ENCODE peak calls at places on chromosomes 3 and 15, in four cellular contexts. C is GM23338, Y is bronchial epithelial cell, I is tibial artery. Z is an unnamed sample.
A peak's percentile ranks its signal among the peaks of the same experiment; 100 is the strongest.

GRCh38 chr3:128681277-128681829 is 30.7 kb upstream of the RPN1 start:
- DNase-seq in C (no peak), Y (no peak), I (no peak), Z (no peak)

GRCh38 chr3:146513386-146514051 is 30.9 kb downstream of the PLSCR1 start:
- DNase-seq in Y (peak; percentile 71), C (no peak), I (no peak), Z (no peak)

GRCh38 chr3:12004741-12005513 is 739 bp downstream of the SYN2 start:
- DNase-seq in I (no peak), Y (no peak), C (peak; percentile 54), Z (no peak)

GRCh38 chr3:149767720-149768119 is 15.4 kb upstream of the COMMD2 start:
- DNase-seq in I (no peak), C (no peak), Y (no peak), Z (no peak)

GRCh38 chr15:52095597-52096262 is 16.8 kb downstream of the BCL2L10 start:
- DNase-seq in Y (peak; percentile 100), I (no peak), C (no peak), Z (no peak)

GRCh38 chr15:70964058-70964457 is 71.4 kb downstream of the LRRC49 start:
- DNase-seq in C (no peak), Y (no peak), I (no peak), Z (no peak)

GRCh38 chr3:99023590-99024192 is 122.2 kb upstream of the DCBLD2 start:
- DNase-seq in I (no peak), Y (peak; percentile 39), C (peak; percentile 57), Z (no peak)

GRCh38 chr15:84778194-84778593 is 29.8 kb downstream of the ZNF592 start:
- DNase-seq in C (peak; percentile 74), I (no peak), Y (no peak), Z (no peak)

GRCh38 chr3:10528046-10528445 is 22.7 kb upstream of the ATP2B2 start:
- DNase-seq in C (no peak), I (no peak), Y (no peak), Z (no peak)

GRCh38 chr15:89299896-89300295 is 34.7 kb downstream of the POLG start:
- DNase-seq in Y (peak; percentile 44), C (no peak), I (no peak), Z (no peak)

GRCh38 chr3:73633916-73634344 is 9.2 kb upstream of the PDZRN3 start:
- DNase-seq in C (no peak), Y (no peak), I (no peak), Z (no peak)

GRCh38 chr3:175127075-175127662 is 268.0 kb downstream of the NAALADL2 start:
- DNase-seq in C (no peak), I (no peak), Y (no peak), Z (no peak)

GRCh38 chr3:105409364-105409763 is 42.7 kb downstream of the ALCAM start:
- DNase-seq in Y (peak; percentile 87), I (no peak), C (no peak), Z (no peak)

GRCh38 chr3:194003128-194004057 is 132.6 kb upstream of the HES1 start:
- DNase-seq in Y (peak; percentile 82), C (peak; percentile 68), I (peak; percentile 96), Z (peak; percentile 76)

GRCh38 chr15:74036271-74037170 is 42.0 kb downstream of the PML start:
- DNase-seq in I (peak; percentile 46), Y (peak; percentile 35), C (peak; percentile 93), Z (peak; percentile 84)

GRCh38 chr15:96540283-96540682 is 209.8 kb downstream of the NR2F2 start:
- DNase-seq in I (no peak), C (no peak), Y (no peak), Z (no peak)

GRCh38 chr3:106913111-106913698 is 464.0 kb upstream of the CCDC54 start:
- DNase-seq in I (no peak), C (peak; percentile 88), Y (peak; percentile 45), Z (no peak)

GRCh38 chr3:52084216-52084945 is 28.0 kb upstream of the DUSP7 start:
- DNase-seq in C (no peak), I (no peak), Y (no peak), Z (no peak)

GRCh38 chr3:189554868-189555557 is 76.2 kb upstream of the TP63 start:
- DNase-seq in Y (no peak), C (no peak), I (no peak), Z (no peak)

GRCh38 chr15:75212200-75212858 is 10.6 kb downstream of the C15orf39 start:
- DNase-seq in C (no peak), I (no peak), Y (no peak), Z (no peak)

GRCh38 chr3:10746001-10746400 is 70.0 kb upstream of the SLC6A11 start:
- DNase-seq in Y (no peak), C (no peak), I (no peak), Z (no peak)

DNA sequence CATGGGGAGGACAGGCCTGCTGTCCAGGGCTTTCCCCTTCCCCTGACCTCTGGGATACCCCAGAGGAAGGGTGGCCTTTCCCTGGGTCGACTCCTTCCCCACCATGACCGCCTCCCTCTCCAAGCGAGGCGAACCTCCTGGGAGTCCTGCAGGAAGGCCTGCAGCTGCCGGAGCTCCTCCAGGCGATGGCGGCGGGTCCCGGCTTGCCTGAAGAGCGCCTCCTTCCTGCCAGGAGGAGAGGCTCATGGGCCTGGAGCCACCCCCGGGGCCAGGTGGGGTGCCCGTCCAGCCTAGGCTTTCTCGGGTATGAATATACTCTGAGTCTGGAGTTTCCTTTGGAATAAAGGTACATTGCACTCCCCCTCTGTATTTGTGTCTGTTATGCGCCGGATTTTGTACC is 20.1 kb downstream of the PLA2G4B start:
- DNase-seq in C (peak; percentile 41), Y (no peak), I (no peak), Z (no peak)
- TF ChIP-seq CTCF in C (peak; percentile 42), Y (no peak), I (no peak), Z (no peak)

DNA sequence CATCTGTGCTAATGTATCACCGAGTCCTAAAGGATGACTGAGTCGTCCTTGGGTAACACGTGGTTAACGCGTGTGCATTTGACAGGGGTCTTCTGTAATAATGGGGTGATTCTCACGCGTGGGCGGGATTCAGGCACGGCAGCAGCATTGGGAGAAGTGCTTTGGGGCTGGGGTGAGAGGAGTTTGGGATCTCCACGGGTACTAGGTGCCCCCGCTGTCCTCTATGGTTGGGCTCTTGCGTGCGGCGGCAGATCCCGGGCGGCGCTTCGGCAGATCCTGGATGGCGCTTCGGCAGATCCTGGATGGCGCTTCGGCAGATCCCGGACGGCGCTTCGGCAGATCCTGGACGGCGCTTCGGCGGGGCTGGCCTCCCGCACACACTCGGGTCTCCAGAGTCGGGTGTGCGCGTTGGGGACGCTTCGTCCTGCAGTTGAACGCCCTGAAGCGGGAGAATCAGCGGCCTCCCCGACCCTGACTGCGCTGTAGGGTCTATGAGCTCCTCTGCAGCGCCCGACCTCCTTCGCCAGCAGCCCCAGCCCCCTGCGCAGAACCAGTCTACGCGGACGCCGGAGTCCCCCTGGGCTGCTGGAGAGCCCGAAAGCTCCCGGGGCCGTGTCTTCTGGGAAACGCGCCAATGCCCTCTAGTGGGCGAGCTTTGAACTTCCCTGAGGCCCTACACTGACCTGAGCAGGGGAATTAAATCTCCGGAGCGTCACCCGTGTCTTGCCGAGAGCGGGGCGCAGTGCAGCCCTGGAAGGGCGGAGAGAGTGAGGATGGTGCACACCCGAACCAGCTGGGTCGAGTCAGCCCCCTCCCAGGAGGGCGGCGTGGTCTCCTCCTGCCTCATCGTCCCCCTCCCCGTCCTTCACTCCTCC is 48.1 kb upstream of the EPHB3 start:
- DNase-seq in C (peak; percentile 96), I (peak; percentile 86), Y (peak; percentile 62), Z (peak; percentile 76)
- TF ChIP-seq CTCF in C (peak; percentile 68), I (peak; percentile 92), Y (peak; percentile 93), Z (peak; percentile 77)

GRCh38 chr3:192064959-192065358 is 604.0 kb downstream of the PYDC2 start:
- DNase-seq in Y (no peak), I (no peak), C (no peak), Z (no peak)

GRCh38 chr3:192068464-192069254 is 607.7 kb downstream of the PYDC2 start:
- DNase-seq in I (no peak), Y (no peak), C (no peak), Z (no peak)

GRCh38 chr3:192062186-192062585 is 601.2 kb downstream of the PYDC2 start:
- DNase-seq in I (no peak), C (no peak), Y (peak; percentile 31), Z (no peak)

GRCh38 chr3:192060160-192060783 is 599.3 kb downstream of the PYDC2 start:
- DNase-seq in C (no peak), Y (no peak), I (no peak), Z (no peak)

DNA sequence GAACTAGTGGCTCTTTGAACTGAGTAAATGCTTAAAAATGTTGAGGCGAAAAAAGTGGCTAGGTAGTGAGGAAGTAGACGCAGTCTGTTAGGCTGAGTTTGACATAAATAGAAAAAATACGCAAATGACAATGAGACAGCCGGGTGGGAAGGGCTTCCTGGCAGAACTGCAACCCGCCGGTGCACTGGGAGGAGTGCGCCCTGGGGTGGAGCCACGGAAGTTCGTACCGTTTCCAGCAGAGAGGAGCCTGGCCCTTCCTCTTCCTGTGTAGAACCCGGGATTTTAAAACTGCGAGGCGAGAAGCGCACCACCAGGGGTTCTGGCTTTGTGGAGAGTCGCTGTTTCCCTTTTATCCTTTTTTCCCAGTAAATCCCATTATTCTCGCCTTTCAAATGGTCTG is 602.6 kb downstream of the PYDC2 start:
- DNase-seq in I (no peak), Y (peak; percentile 36), C (peak; percentile 74), Z (no peak)
- TF ChIP-seq CTCF in I (no peak), Y (no peak), C (peak; percentile 25), Z (no peak)

GRCh38 chr3:5041315-5041714 is 62.1 kb downstream of the BHLHE40 start:
- DNase-seq in C (no peak), Y (no peak), I (no peak), Z (no peak)
- TF ChIP-seq CTCF in C (peak; percentile 48), Y (no peak), I (no peak), Z (no peak)

GRCh38 chr15:65981837-65982696 is 112.8 kb downstream of the RAB11A start:
- DNase-seq in Y (peak; percentile 33), C (peak; percentile 91), I (no peak), Z (no peak)
- TF ChIP-seq CTCF in Y (no peak), C (peak; percentile 54), I (no peak), Z (peak; percentile 28)

DNA sequence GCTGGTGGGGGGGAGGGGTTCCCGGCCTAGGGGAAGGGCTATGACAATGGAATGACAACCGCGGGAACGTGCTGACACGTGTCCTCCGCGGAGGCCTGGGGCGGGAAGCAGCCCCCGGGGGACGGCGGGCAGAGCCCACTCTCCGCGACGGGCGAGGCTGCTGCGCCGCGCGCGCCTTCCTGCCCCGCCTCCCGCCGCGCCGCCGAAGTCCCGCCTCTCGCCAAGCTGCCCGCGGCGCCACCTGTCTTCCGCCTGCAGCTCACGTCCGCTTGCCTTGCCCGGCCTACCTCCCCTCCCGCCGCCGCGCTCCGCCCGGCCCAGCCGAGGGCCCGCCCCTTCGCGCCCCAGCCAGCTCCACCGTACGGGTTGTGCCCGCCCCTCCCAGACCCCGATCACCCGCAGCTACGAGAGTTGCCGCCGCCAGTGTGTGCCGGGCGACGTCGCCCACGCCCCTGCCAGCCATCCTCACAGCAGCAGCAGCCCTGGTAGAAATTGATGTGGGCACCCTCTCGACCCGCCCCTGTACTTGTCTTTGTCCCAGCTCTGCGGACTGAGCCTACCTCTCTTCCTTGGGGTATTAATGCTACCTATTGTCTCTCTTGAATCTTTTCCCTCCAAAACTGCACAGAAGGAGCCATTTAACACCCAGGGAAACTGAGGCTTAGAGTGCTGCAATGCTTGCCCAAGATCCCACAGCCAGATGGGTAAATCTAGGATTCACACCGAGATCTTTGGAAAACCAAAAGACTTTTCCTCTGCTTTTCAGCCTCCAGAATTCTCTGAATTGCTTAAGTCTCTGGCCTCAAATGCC is at the start of gene PARP16:
- DNase-seq in C (peak; percentile 95), I (peak; percentile 84), Y (peak; percentile 70), Z (peak; percentile 60)
- TF ChIP-seq CTCF in C (no peak), I (peak; percentile 52), Y (peak; percentile 48), Z (peak; percentile 33)

Z was measured in D721Med.